ENCODE peak calls at places on chromosomes 11 and 22, in ten cellular contexts. N is cardiac muscle cell; H is ovary; M is hepatocyte; X is tibial artery; G is CD8-positive, alpha-beta T cell; I is colonic mucosa; P is kidney; T is kidney epithelial cell; D is dorsolateral prefrontal cortex. R is an unnamed sample.

GRCh38 chr11:129331871-129332274 is 43.8 kb upstream of the BARX2 start:
- DNase-seq in D (peak; percentile 66), X (peak; percentile 82), P (peak; percentile 88), N (peak; percentile 83), H (peak; percentile 80), M (peak; percentile 87), G (peak; percentile 26), T (peak; percentile 28), I (peak; percentile 94), R (peak; percentile 93)

GRCh38 chr22:45154383-45154782 is 9.3 kb upstream of the NUP50 start:
- DNase-seq in H (no peak), G (no peak), I (no peak), T (no peak), N (no peak), D (no peak), P (no peak), M (peak; percentile 56), X (no peak), R (no peak)

GRCh38 chr11:119403021-119403420 is 20.0 kb downstream of the THY1 start:
- DNase-seq in N (no peak), T (no peak), H (no peak), X (no peak), G (no peak), D (no peak), P (no peak), I (no peak), M (peak; percentile 40), R (no peak)

GRCh38 chr22:22884888-22885840 is 2.5 kb upstream of the IGLL5 start:
- DNase-seq in M (no peak), T (no peak), H (no peak), D (no peak), I (no peak), G (no peak), N (no peak), X (no peak), P (peak; percentile 72), R (no peak)

GRCh38 chr11:47611240-47611863 is 17.1 kb upstream of the C1QTNF4 start:
- DNase-seq in M (no peak), P (no peak), N (no peak), X (no peak), D (no peak), I (no peak), T (no peak), H (no peak), G (no peak), R (no peak)

GRCh38 chr11:94400839-94401772 is at the start of gene GPR83:
- DNase-seq in N (peak; percentile 63), T (no peak), X (no peak), G (no peak), D (peak; percentile 73), I (no peak), P (peak; percentile 75), H (no peak), M (peak; percentile 29), R (peak; percentile 56)

GRCh38 chr11:33443684-33444083 is 186.5 kb downstream of the HIPK3 start:
- DNase-seq in P (no peak), X (no peak), N (no peak), T (no peak), I (no peak), M (no peak), G (no peak), D (no peak), H (no peak), R (no peak)

GRCh38 chr22:44793106-44793505 is 40.7 kb downstream of the ARHGAP8 start:
- DNase-seq in N (no peak), T (no peak), P (peak; percentile 66), M (no peak), G (no peak), X (no peak), I (no peak), D (no peak), H (no peak), R (no peak)

GRCh38 chr11:66953431-66953833 is 4.8 kb downstream of the PC start:
- DNase-seq in N (no peak), M (no peak), G (no peak), I (no peak), X (no peak), H (no peak), P (no peak), T (no peak), D (no peak), R (no peak)

GRCh38 chr11:66957971-66958231 is 282 bp downstream of the PC start:
- DNase-seq in H (no peak), M (no peak), P (no peak), I (no peak), N (no peak), D (no peak), G (no peak), T (no peak), X (no peak), R (peak; percentile 60)

GRCh38 chr11:66958232-66958955 is at the start of gene PC:
- DNase-seq in X (peak; percentile 100), P (peak; percentile 100), M (peak; percentile 99), G (peak; percentile 91), D (peak; percentile 100), T (peak; percentile 97), I (peak; percentile 99), N (peak; percentile 100), H (peak; percentile 100), R (peak; percentile 100)

GRCh38 chr11:66958956-66959274 is 732 bp upstream of the PC start:
- DNase-seq in N (no peak), P (no peak), M (no peak), I (no peak), X (no peak), T (no peak), D (no peak), G (no peak), H (no peak), R (no peak)

GRCh38 chr11:66956689-66957290 is 1.4 kb downstream of the PC start:
- DNase-seq in X (no peak), G (no peak), D (peak; percentile 17), T (peak; percentile 51), H (no peak), I (no peak), P (no peak), N (peak; percentile 28), M (peak; percentile 73), R (peak; percentile 59)
- H3K4me3 ChIP-seq in X (no peak overlapping the region), G (no peak overlapping the region), D (peak overlapping the region; percentile 73), T (no peak overlapping the region), H (no peak overlapping the region), I (peak overlapping the region; percentile 62), P (no peak overlapping the region), N (no peak overlapping the region), M (no peak overlapping the region), R (no peak overlapping the region)

DNA sequence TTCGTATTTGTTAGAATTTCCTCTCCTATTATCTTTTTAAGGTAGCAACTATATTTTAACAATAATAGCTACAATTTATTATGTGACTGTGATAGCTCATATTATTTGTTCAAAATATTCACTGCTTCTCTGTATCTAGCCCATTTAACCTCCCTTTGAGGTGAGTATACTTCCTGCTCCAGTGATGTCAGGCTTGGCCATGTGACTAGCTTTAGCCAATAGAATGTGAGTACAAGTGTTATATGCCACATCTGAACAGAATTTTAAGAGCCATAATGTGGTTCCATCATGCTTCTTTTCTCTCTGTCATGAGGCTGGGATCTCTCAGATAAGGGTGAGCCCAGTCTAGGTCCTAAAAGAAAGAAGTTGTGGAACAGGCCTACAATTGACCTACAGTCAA is 217.6 kb downstream of the TTC28 start:
- DNase-seq in I (no peak), D (no peak), M (no peak), H (no peak), X (no peak), P (no peak), T (no peak), G (no peak), N (no peak), R (no peak)
- H3K4me3 ChIP-seq in I (no peak overlapping the region), D (no peak overlapping the region), M (no peak overlapping the region), H (no peak overlapping the region), X (no peak overlapping the region), P (no peak overlapping the region), T (no peak overlapping the region), G (no peak overlapping the region), N (no peak overlapping the region), R (no peak overlapping the region)

GRCh38 chr11:83680351-83680750 is 394.2 kb upstream of the CCDC90B start:
- DNase-seq in G (no peak), I (no peak), M (no peak), P (no peak), T (no peak), N (peak; percentile 32), X (no peak), H (no peak), D (no peak), R (no peak)

GRCh38 chr11:83681045-83681781 is 395.0 kb upstream of the CCDC90B start:
- DNase-seq in G (no peak), I (no peak), M (no peak), P (no peak), T (no peak), D (peak; percentile 25), X (no peak), N (no peak), H (no peak), R (no peak)

GRCh38 chr11:83682645-83682973 is 396.4 kb upstream of the CCDC90B start:
- DNase-seq in P (no peak), I (no peak), M (no peak), N (peak; percentile 34), T (no peak), D (no peak), H (no peak), G (no peak), X (no peak), R (peak; percentile 44)

GRCh38 chr11:83684071-83684470 is 397.9 kb upstream of the CCDC90B start:
- DNase-seq in T (no peak), X (no peak), I (no peak), D (no peak), P (no peak), N (no peak), G (no peak), M (no peak), H (no peak), R (peak; percentile 55)

DNA sequence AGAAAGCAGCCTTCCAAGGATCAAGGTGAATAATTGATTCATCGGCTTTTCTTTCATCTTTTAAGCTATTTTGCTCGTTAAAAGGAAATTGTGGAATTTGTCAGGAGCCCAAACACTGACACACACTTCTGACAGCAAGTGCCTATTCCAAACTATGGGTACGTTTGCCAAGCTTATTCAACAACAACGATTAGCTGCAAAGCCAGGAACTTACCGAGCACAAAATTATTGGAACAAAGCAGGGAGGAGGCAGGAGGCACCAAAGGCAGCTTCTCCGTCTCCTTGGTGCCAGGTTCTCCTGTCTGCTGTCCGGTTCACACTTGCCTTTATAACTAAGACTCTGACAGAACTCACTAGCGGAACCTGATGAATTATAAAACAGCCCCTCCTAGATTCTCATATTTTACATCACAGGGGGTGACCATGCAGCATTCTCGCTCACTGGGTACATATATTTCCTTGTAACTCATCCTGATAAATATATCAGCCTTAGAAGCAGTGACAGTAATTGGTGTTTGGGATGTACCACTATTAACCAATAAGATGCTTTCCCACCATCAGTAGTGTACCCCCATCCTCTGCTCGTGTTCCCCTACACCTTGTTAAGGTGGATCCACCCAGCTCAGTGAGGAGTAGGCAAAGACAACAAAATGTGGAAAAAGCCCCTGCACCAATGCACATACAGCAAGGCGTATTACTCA is 395.9 kb upstream of the CCDC90B start:
- DNase-seq in M (no peak), X (no peak), G (no peak), H (no peak), N (no peak), T (no peak), D (peak; percentile 41), P (no peak), I (no peak), R (no peak)
- H3K4me3 ChIP-seq in M (no peak overlapping the region), X (no peak overlapping the region), G (no peak overlapping the region), H (peak overlapping the region; percentile 1), N (no peak overlapping the region), T (peak overlapping the region; percentile 30), D (peak overlapping the region; percentile 43), P (peak overlapping the region; percentile 54), I (no peak overlapping the region), R (no peak overlapping the region)

DNA sequence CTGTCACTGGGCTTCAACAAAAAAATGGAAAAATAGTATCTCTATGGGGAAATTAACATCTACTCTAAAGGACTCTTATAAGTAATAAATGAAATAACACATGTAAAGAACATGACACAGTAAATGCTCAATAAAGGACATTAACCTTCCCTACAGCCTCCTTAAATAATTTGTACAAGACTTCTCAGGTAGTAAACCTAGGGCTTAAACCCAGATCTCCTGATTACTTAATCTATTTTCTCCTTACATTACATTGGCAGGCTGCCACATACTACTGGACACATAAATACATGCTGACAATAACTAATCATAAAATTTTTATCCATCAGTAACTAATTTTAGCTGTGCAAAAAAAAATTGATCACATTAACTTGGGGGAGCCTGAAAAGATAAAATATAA is 4.9 kb downstream of the AMBRA1 start:
- DNase-seq in N (no peak), H (no peak), D (no peak), M (no peak), G (no peak), X (no peak), I (no peak), T (no peak), P (no peak), R (no peak)
- H3K4me3 ChIP-seq in N (no peak overlapping the region), H (no peak overlapping the region), D (no peak overlapping the region), M (no peak overlapping the region), G (no peak overlapping the region), X (no peak overlapping the region), I (no peak overlapping the region), T (no peak overlapping the region), P (no peak overlapping the region), R (no peak overlapping the region)

R was measured in Caco-2.